ENCODE peak calls at places on chromosomes 13 and 19, in eight cellular contexts. E is CD4-positive, alpha-beta T cell; L is fibroblast of lung; X is tibial artery; Q is thoracic aorta; W is CD4-positive, alpha-beta memory T cell; D is ovary; S is A549. N is an unnamed sample.

GRCh38 chr13:109496216-109496615 is 290.2 kb downstream of the IRS2 start:
- DNase-seq in L (no peak), W (no peak), S (no peak), E (no peak), Q (no peak), X (no peak), D (no peak), N (no peak)

GRCh38 chr13:41919741-41920487 is 41.0 kb downstream of the VWA8 start:
- DNase-seq in L (no peak), S (no peak), E (no peak), X (no peak), D (no peak), Q (no peak), W (no peak), N (no peak)

GRCh38 chr19:42512743-42513304 is 15.5 kb downstream of the CEACAM1 start:
- DNase-seq in D (no peak), W (no peak), S (no peak), L (no peak), X (no peak), Q (no peak), E (no peak), N (no peak)

GRCh38 chr13:110713981-110714797 is 689 bp downstream of the ING1 start:
- DNase-seq in X (peak; percentile 79), D (peak; percentile 69), E (peak; percentile 64), L (peak; percentile 52), S (peak; percentile 34), Q (no peak), W (peak; percentile 73), N (peak; percentile 51)

GRCh38 chr13:49791214-49791752 is 1.2 kb downstream of the KPNA3 start:
- DNase-seq in D (no peak), L (peak; percentile 26), Q (no peak), X (no peak), E (no peak), S (peak; percentile 44), W (peak; percentile 17), N (no peak)

GRCh38 chr13:41054919-41055619 is 6.2 kb upstream of the WBP4 start:
- DNase-seq in Q (no peak), D (no peak), W (no peak), E (no peak), L (no peak), S (peak; percentile 33), X (no peak), N (no peak)

GRCh38 chr19:15934332-15935078 is at the start of gene CYP4F11:
- DNase-seq in D (peak; percentile 24), Q (peak; percentile 42), S (peak; percentile 87), E (no peak), W (no peak), X (peak; percentile 89), L (no peak), N (no peak)

GRCh38 chr13:111360452-111360851 is 40.0 kb downstream of the TEX29 start:
- DNase-seq in X (no peak), L (no peak), S (no peak), W (no peak), D (no peak), E (no peak), Q (no peak), N (no peak)

GRCh38 chr19:33998739-33999345 is 173.5 kb upstream of the LSM14A start:
- DNase-seq in W (peak; percentile 1), E (no peak), X (no peak), Q (no peak), D (no peak), S (peak; percentile 16), L (peak; percentile 6), N (no peak)

GRCh38 chr13:99973163-99973785 is 1.7 kb upstream of the ZIC5 start:
- DNase-seq in E (no peak), L (no peak), Q (no peak), S (no peak), D (no peak), W (peak; percentile 30), X (no peak), N (no peak)

GRCh38 chr19:9945319-9945966 is 9.1 kb upstream of the OLFM2 start:
- DNase-seq in L (peak; percentile 99), Q (peak; percentile 83), E (no peak), D (peak; percentile 94), W (no peak), X (peak; percentile 98), S (peak; percentile 37), N (peak; percentile 33)

GRCh38 chr13:110913322-110913721 is 1.5 kb downstream of the ANKRD10 start:
- DNase-seq in S (no peak), X (no peak), E (no peak), L (peak; percentile 33), Q (no peak), W (peak; percentile 35), D (no peak), N (no peak)

GRCh38 chr19:47019431-47020041 is at the start of gene NPAS1:
- DNase-seq in S (no peak), E (no peak), L (no peak), Q (no peak), W (no peak), D (no peak), X (no peak), N (no peak)

GRCh38 chr19:45638930-45639729 is at the start of gene EML2:
- DNase-seq in X (peak; percentile 71), S (peak; percentile 49), Q (no peak), L (peak; percentile 39), E (no peak), D (no peak), W (peak; percentile 49), N (no peak)

GRCh38 chr19:38735257-38735686 is 9.0 kb downstream of the CAPN12 start:
- DNase-seq in W (peak; percentile 52), S (peak; percentile 63), D (peak; percentile 37), E (no peak), L (no peak), X (peak; percentile 67), Q (no peak), N (no peak)

GRCh38 chr13:106063591-106064308 is 471.7 kb downstream of the EFNB2 start:
- DNase-seq in E (no peak), W (no peak), L (peak; percentile 93), S (no peak), Q (no peak), D (no peak), X (no peak), N (no peak)

GRCh38 chr13:113448885-113449692 is 4.2 kb downstream of the ADPRHL1 start:
- DNase-seq in D (peak; percentile 80), S (peak; percentile 96), Q (no peak), L (no peak), E (peak; percentile 9), W (peak; percentile 19), X (peak; percentile 55), N (no peak)

GRCh38 chr19:55369651-55370304 is 485 bp downstream of the IL11 start:
- DNase-seq in W (no peak), E (no peak), D (no peak), Q (no peak), X (no peak), L (peak; percentile 79), S (peak; percentile 86), N (no peak)

GRCh38 chr19:38264486-38265212 is at the start of gene SPINT2:
- DNase-seq in W (peak; percentile 85), S (no peak), Q (no peak), D (peak; percentile 61), X (no peak), L (no peak), E (peak; percentile 54), N (no peak)

GRCh38 chr13:22402682-22403081 is 731.8 kb downstream of the FGF9 start:
- DNase-seq in W (no peak), L (no peak), E (no peak), D (no peak), S (no peak), X (no peak), Q (no peak), N (no peak)

DNA sequence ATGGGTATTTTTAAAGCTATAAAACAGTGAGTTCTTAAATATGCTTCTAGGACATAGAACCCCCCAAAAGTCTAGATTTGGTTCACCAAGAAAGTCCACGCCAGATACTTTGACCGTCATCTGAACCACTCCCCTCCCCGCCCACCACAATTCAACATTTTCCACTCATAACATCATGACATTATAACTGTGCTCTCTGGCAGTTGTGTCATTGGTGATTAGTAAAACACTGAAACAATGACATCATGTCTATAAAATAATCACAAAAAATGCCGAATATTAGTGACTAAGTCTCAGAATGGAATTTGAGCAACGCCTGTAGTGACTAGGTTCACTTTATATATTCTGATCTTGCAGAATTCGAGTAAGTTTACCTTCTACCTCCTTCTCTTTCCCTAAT is 732.3 kb downstream of the FGF9 start:
- DNase-seq in X (no peak), S (no peak), W (no peak), L (no peak), E (no peak), D (no peak), Q (no peak), N (no peak)
- H3K27ac ChIP-seq in X (no peak overlapping the region), S (no peak overlapping the region), W (no peak overlapping the region), L (no peak overlapping the region), E (no peak overlapping the region), D (no peak overlapping the region), Q (no peak overlapping the region), N (no peak overlapping the region)

DNA sequence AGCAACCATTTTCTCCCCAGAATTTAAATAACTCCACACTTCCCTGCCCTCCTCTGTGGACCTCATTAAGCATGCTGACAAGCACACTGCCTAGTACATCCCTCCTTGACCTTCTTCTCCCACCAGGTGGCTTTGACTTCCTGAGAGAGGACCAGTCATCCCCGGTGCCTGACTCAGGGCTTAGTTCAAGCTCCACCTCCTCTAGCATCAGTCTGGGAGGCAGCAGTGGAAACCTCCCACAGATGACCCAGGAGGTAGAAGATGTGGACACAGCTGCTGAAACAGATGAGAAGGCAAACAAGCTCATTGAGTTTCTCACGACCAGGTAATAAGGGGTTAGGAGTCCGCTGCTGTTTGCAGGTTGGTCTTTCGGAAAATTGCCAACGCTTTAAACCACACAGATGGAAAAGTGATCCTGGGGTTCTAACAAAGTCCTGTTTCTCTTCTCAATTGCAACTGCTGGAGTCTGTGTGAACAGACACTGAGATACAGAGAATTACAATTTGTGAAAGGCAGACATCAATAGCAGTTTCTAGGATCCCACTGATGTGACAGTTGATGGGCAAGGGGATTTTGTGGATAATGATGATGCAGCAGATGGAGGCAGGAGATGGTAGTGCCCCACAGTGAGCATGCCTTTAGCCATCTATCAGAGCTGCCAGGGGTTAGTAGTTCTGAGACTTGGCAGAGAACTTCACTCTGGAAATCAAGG is 86.7 kb downstream of the ZAR1L start:
- DNase-seq in W (no peak), E (no peak), L (peak; percentile 76), S (peak; percentile 1), D (no peak), Q (no peak), X (no peak), N (no peak)
- H3K27ac ChIP-seq in W (no peak overlapping the region), E (no peak overlapping the region), L (no peak overlapping the region), S (no peak overlapping the region), D (no peak overlapping the region), Q (no peak overlapping the region), X (no peak overlapping the region), N (no peak overlapping the region)

GRCh38 chr19:778910-779653 is 18.2 kb upstream of the PTBP1 start:
- DNase-seq in X (peak; percentile 87), D (peak; percentile 53), S (peak; percentile 92), L (peak; percentile 90), E (no peak), W (no peak), Q (no peak), N (no peak)
- H3K27ac ChIP-seq in X (peak overlapping the region; percentile 52), D (no peak overlapping the region), S (peak overlapping the region; percentile 100), L (peak overlapping the region; percentile 82), E (no peak overlapping the region), W (no peak overlapping the region), Q (peak overlapping the region; percentile 43), N (no peak overlapping the region)

GRCh38 chr19:12035220-12036172 is at the start of gene ZNF433:
- DNase-seq in E (no peak), S (no peak), L (peak; percentile 81), Q (peak; percentile 83), X (peak; percentile 97), D (peak; percentile 94), W (peak; percentile 35), N (peak; percentile 75)

GRCh38 chr19:12034196-12034595 is 1.3 kb downstream of the ZNF433 start:
- DNase-seq in X (no peak), D (no peak), E (no peak), W (no peak), Q (no peak), S (no peak), L (no peak), N (no peak)

GRCh38 chr19:12034610-12035009 is 869 bp downstream of the ZNF433 start:
- DNase-seq in X (no peak), W (no peak), Q (no peak), E (no peak), D (no peak), L (no peak), S (no peak), N (no peak)
- H3K27ac ChIP-seq in X (peak overlapping the region; percentile 94), W (no peak overlapping the region), Q (no peak overlapping the region), E (no peak overlapping the region), D (no peak overlapping the region), L (peak overlapping the region; percentile 94), S (no peak overlapping the region), N (no peak overlapping the region)

N was measured in caudate nucleus.